ENCODE peak calls at places on chromosomes 13 and 19, in five cellular contexts. L is fibroblast of lung, X is hepatocyte, F is endothelial cell of umbilical vein, C is PC-3. B is an unnamed sample.

GRCh38 chr19:3844596-3844995 is 24.2 kb downstream of the ZFR2 start:
- DNase-seq in L (no peak), X (no peak), F (no peak), C (no peak), B (no peak)

GRCh38 chr13:79541426-79542049 is 60.6 kb downstream of the NDFIP2 start:
- DNase-seq in L (peak; percentile 76), X (peak; percentile 60), F (peak; percentile 79), C (peak; percentile 82), B (peak; percentile 76)

GRCh38 chr19:6854758-6855157 is 32.6 kb upstream of the ADGRE1 start:
- DNase-seq in L (no peak), X (no peak), F (no peak), C (no peak), B (no peak)

GRCh38 chr13:30364133-30364532 is 56.8 kb upstream of the KATNAL1 start:
- DNase-seq in L (no peak), X (peak; percentile 41), F (peak; percentile 87), C (no peak), B (peak; percentile 61)

GRCh38 chr13:103883698-103884097 is 817.5 kb upstream of the SLC10A2 start:
- DNase-seq in L (peak; percentile 60), X (peak; percentile 36), F (no peak), C (peak; percentile 24), B (peak; percentile 25)

GRCh38 chr13:54699831-54700230 is 1671.2 kb downstream of the OLFM4 start:
- DNase-seq in L (no peak), X (no peak), F (no peak), C (no peak), B (no peak)

GRCh38 chr13:83065136-83065535 is 817.1 kb downstream of the SLITRK1 start:
- DNase-seq in L (peak; percentile 97), X (peak; percentile 6), F (no peak), C (no peak), B (peak; percentile 54)

GRCh38 chr19:6718741-6719539 is 1.5 kb downstream of the C3 start:
- DNase-seq in L (peak; percentile 7), X (peak; percentile 67), F (no peak), C (peak; percentile 48), B (peak; percentile 11)

GRCh38 chr13:93004919-93005318 is 221.7 kb upstream of the GPC6 start:
- DNase-seq in L (no peak), X (no peak), F (no peak), C (no peak), B (no peak)

GRCh38 chr19:13302521-13303270 is 152.5 kb downstream of the IER2 start:
- DNase-seq in L (no peak), X (no peak), F (no peak), C (peak; percentile 25), B (no peak)

GRCh38 chr13:44648392-44649117 is 72.4 kb upstream of the TSC22D1 start:
- DNase-seq in L (no peak), X (peak; percentile 16), F (peak; percentile 3), C (peak; percentile 3), B (no peak)

GRCh38 chr19:38740252-38740592 is 4.1 kb downstream of the CAPN12 start:
- DNase-seq in L (no peak), X (no peak), F (no peak), C (no peak), B (no peak)

GRCh38 chr19:49716154-49716553 is 25.2 kb downstream of the CPT1C start:
- DNase-seq in L (no peak), X (no peak), F (no peak), C (no peak), B (peak; percentile 17)
- H2AFZ ChIP-seq in L (no peak overlapping the region), X (no peak overlapping the region), F (no peak overlapping the region), C (no peak overlapping the region), B (no peak overlapping the region)

DNA sequence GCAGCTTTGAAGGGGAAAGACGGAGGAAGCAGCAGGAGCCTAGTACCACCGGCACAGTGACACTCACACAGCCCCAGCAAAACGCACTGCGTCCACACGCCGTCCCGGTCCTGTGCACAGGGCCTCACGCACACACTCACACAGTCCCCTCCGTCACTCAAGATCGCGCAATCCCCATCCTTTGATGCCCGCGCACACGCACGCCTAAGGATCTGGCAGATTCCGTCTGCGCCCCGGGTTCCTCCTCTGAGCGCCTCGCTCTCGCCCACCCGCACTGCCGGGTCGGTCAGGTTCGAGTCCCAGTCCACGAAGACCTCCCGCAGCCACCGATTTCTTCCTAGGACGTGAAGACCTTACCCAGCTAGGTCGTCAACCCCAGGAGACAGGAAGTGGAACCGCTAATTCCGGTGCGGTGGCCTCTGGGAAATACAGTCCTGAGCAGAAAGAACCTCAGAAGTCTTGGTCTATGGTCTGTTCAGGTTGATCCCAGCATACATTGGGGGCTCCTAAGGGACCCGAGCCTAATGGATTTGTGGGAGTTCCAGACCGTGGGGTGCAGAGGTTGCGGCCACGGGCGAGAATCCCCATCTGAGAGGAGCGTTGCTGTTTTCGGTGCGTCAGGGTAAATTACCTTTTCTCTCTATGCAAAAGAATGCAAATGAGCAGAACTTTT is at the start of gene ZNF780B:
- DNase-seq in L (peak; percentile 61), X (peak; percentile 67), F (peak; percentile 61), C (peak; percentile 49), B (peak; percentile 69)
- H2AFZ ChIP-seq in L (peak within 1 kb of the TSS; percentile 97), X (peak within 1 kb of the TSS; percentile 92), F (peak within 1 kb of the TSS; percentile 76), C (peak within 1 kb of the TSS; percentile 100), B (peak within 1 kb of the TSS; percentile 94)

DNA sequence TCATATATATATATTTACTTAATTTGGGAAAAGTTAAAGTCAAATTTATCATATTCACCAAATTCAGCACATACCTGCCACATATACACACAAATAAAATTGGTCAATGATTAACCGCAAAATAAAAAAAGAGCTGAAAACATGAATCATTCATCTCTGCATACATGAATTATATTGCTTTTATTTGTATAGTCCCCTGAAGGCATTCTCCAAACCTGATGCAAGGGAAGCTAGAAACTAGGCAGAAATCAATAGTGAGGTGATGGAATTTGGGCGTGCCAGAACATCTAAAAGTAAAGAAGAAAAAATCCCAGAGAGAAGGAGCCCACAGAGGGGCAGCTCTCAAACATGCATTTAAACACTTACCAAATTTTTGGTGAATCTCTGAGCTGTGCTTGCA is 60.1 kb downstream of the UFM1 start:
- DNase-seq in L (no peak), X (no peak), F (no peak), C (peak; percentile 90), B (no peak)
- H2AFZ ChIP-seq in L (no peak overlapping the region), X (no peak overlapping the region), F (no peak overlapping the region), C (no peak overlapping the region), B (no peak overlapping the region)

GRCh38 chr19:47376589-47377144 is 27.6 kb downstream of the DHX34 start:
- DNase-seq in L (no peak), X (no peak), F (no peak), C (no peak), B (no peak)
- H2AFZ ChIP-seq in L (no peak overlapping the region), X (no peak overlapping the region), F (no peak overlapping the region), C (no peak overlapping the region), B (no peak overlapping the region)

DNA sequence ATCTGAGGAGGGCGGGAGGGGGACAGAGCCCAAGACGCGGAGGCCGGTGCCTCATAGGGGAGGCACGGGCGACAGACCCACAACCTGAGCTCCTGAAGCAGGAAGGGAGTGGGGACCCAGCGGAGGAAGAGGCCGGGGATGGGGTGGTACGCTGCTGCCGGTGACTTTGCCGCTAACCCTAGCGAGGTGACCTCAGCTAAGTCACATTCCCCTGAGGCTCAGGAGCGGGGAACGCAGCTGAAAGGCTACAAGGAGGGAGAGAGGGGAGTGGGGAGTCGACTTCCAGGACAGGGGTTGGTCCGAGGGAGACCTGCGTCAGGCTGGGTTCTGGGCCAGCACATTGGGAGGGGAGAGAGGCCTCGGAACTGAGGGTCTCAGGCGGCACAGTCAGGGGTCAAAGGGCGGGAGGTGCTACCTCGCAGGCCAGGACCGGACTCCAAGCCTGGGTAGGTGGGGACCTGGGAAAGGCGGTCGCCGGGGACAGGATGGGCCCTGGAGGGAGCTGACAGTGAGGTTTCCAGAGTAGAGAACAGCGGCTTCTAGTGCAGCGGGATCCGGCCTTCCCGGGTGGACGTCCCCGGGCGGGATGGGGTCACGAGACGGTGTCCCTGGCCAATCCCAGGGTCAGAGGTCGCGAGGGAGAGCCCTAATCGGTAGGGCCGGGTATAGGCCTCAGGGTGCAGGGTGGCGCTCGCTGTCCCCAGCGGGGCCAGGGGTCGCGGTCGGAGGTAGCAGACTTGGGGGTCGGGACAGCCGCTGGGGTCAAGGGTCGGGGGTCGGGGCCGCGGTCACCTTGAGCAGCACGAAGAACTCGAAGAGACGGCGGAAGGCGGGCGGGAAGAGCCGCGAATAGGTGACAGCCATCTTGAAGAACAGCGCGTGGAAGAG is 699 bp downstream of the TMEM259 start:
- DNase-seq in L (no peak), X (no peak), F (peak; percentile 30), C (no peak), B (no peak)
- H2AFZ ChIP-seq in L (no peak overlapping the region), X (no peak overlapping the region), F (peak overlapping the region; percentile 19), C (no peak overlapping the region), B (no peak overlapping the region)

GRCh38 chr13:41494202-41494601 is 36.9 kb downstream of the RGCC start:
- DNase-seq in L (no peak), X (no peak), F (no peak), C (no peak), B (no peak)

GRCh38 chr13:41495044-41495443 is 37.7 kb downstream of the RGCC start:
- DNase-seq in L (no peak), X (no peak), F (no peak), C (no peak), B (no peak)

GRCh38 chr13:41497436-41497835 is 40.1 kb downstream of the RGCC start:
- DNase-seq in L (no peak), X (no peak), F (no peak), C (no peak), B (no peak)

GRCh38 chr13:41499452-41499851 is 42.1 kb downstream of the RGCC start:
- DNase-seq in L (no peak), X (no peak), F (no peak), C (no peak), B (no peak)

DNA sequence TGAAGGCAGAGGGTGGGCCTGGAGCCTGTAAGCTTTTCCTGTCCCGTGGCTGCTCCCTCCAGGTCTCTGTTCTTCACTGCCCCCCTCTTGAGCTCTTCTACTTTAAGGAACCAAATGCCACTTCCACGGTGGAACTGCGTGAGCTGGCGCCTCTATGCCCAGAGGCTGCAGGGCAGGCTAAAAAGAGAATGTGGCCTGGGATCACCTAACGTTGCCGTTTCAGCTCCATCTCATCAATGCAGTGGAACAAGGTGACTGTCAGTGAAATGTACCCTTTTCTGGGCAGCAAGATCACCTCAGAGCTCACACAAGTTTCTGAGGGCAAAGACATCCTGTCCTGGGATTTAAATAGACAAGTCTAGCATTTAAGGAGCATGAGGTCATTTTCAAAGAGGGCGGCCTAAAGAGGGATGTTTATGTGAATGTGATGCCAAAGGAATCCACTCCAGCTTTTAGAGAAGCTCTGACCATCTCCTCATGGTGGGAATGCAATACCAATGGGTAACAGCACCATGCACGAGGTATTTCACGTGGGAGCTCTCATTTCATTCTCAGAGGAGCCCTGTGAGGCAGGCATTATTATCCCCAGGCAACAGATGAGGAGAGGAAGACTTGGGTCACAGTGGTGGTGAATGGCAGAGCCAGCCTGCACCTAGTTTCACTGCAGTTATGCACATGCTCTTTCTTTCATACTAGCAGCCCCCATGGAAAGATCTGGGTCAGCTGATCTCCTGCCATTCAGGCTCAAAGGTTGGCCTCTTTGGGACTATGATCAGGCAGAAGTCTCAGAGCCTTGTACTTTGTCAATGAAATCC is 39.3 kb downstream of the RGCC start:
- DNase-seq in L (peak; percentile 63), X (no peak), F (no peak), C (no peak), B (peak; percentile 79)
- H2AFZ ChIP-seq in L (no peak overlapping the region), X (no peak overlapping the region), F (no peak overlapping the region), C (no peak overlapping the region), B (no peak overlapping the region)

B was measured in mesenchymal stem cell.